ENCODE peak calls at places on chromosome 11, in five cellular contexts. A is SHP77, Y is fibroblast of lung, E is AG09309, C is HT1080. G is an unnamed sample.

GRCh38 chr11:118136826-118137225 is 15.8 kb downstream of the SCN4B start:
- DNase-seq in A (no peak), C (no peak), Y (no peak), E (no peak), G (no peak)

GRCh38 chr11:131975624-131976420 is 605.4 kb downstream of the NTM start:
- DNase-seq in Y (no peak), A (no peak), C (no peak), E (no peak), G (no peak)

GRCh38 chr11:8282621-8283509 is 19.2 kb upstream of the LMO1 start:
- DNase-seq in E (no peak), Y (no peak), A (peak), C (no peak), G (no peak)

GRCh38 chr11:44507896-44508440 is 57.5 kb upstream of the CD82 start:
- DNase-seq in C (no peak), E (no peak), A (no peak), Y (no peak), G (no peak)

GRCh38 chr11:126194121-126194543 is 17.3 kb downstream of the RPUSD4 start:
- DNase-seq in Y (peak), E (no peak), C (peak), A (peak), G (peak)

GRCh38 chr11:64100345-64100744 is 64.6 kb downstream of the FLRT1 start:
- DNase-seq in C (no peak), Y (no peak), A (peak), E (no peak), G (no peak)

GRCh38 chr11:19442554-19442910 is 201.8 kb upstream of the E2F8 start:
- DNase-seq in C (no peak), A (no peak), Y (no peak), E (no peak), G (no peak)

GRCh38 chr11:79237676-79238075 is 203.2 kb downstream of the TENM4 start:
- DNase-seq in E (peak), C (peak), A (no peak), Y (peak), G (peak)

GRCh38 chr11:115503083-115503885 is 931 bp downstream of the CADM1 start:
- DNase-seq in Y (peak), A (peak), E (no peak), C (peak), G (peak)